ENCODE peak calls at places on chromosome 17, in nine cellular contexts. L is A549, E is sigmoid colon, S is upper lobe of left lung, M is breast epithelium, W is IMR-90, Y is heart left ventricle, F is adrenal gland, J is spleen. P is an unnamed sample. For H3K4me1, the result is how much of the 10 kb centered on the place peaks cover.

GRCh38 chr17:7203391-7203790 is 16.2 kb downstream of the DLG4 start:
- DNase-seq in F (no peak), W (no peak), M (no peak), E (no peak), Y (no peak), L (no peak), S (no peak), J (peak), P (no peak)

GRCh38 chr17:43740541-43740940 is 18.1 kb downstream of the SOST start:
- DNase-seq in W (peak), E (no peak), S (no peak), L (no peak), J (no peak), F (no peak), Y (no peak), M (no peak), P (no peak)

GRCh38 chr17:27602721-27603445 is 28.1 kb upstream of the LGALS9 start:
- DNase-seq in F (peak), W (peak), E (peak), L (peak), Y (peak), M (peak), J (peak), S (no peak), P (peak)

GRCh38 chr17:50636145-50636803 is 1.6 kb downstream of the ABCC3 start:
- DNase-seq in E (no peak), W (no peak), S (no peak), M (no peak), J (no peak), F (no peak), L (peak), Y (no peak), P (no peak)

GRCh38 chr17:31696184-31696602 is 162.9 kb downstream of the COPRS start:
- DNase-seq in S (no peak), L (no peak), Y (peak), J (no peak), W (peak), E (peak), F (peak), M (peak), P (peak)

GRCh38 chr17:63275968-63276349 is 170.1 kb downstream of the CYB561 start:
- DNase-seq in M (no peak), Y (no peak), L (no peak), E (no peak), J (no peak), F (no peak), S (no peak), W (no peak), P (no peak)

GRCh38 chr17:948284-948852 is 31.2 kb downstream of the NXN start:
- DNase-seq in E (peak), L (no peak), F (no peak), M (no peak), J (no peak), W (no peak), Y (no peak), S (peak), P (no peak)

GRCh38 chr17:8151641-8152111 is 528 bp downstream of the PER1 start:
- DNase-seq in L (no peak), Y (peak), S (peak), F (peak), W (peak), M (peak), E (peak), J (peak), P (peak)

GRCh38 chr17:20191066-20191465 is 181.9 kb downstream of the SPECC1 start:
- DNase-seq in Y (no peak), L (no peak), F (no peak), W (peak), J (no peak), S (no peak), E (no peak), M (no peak), P (no peak)

GRCh38 chr17:48816774-48817590 is at the start of gene TTLL6:
- DNase-seq in L (peak), Y (peak), M (peak), W (peak), J (peak), E (peak), S (peak), F (peak), P (peak)

GRCh38 chr17:54944796-54945195 is 23.7 kb downstream of the COX11 start:
- DNase-seq in F (no peak), J (no peak), E (no peak), S (no peak), W (peak), M (no peak), L (no peak), Y (no peak), P (no peak)

GRCh38 chr17:12070561-12070960 is 49.9 kb downstream of the MAP2K4 start:
- DNase-seq in F (no peak), E (no peak), W (peak), S (no peak), Y (no peak), J (no peak), M (no peak), L (no peak), P (no peak)

GRCh38 chr17:1294157-1294717 is 14.8 kb downstream of the TRARG1 start:
- DNase-seq in J (peak), S (no peak), F (no peak), W (no peak), Y (no peak), M (no peak), E (no peak), L (no peak), P (no peak)

GRCh38 chr17:8692916-8693315 is 51.7 kb downstream of the CCDC42 start:
- DNase-seq in E (no peak), Y (no peak), L (no peak), S (no peak), W (no peak), J (no peak), F (no peak), M (no peak), P (no peak)

GRCh38 chr17:78112508-78113471 is 15.8 kb downstream of the TMC6 start:
- DNase-seq in F (peak), L (peak), J (peak), W (peak), M (no peak), Y (peak), E (peak), S (peak), P (peak)

GRCh38 chr17:55726440-55726839 is 3.8 kb upstream of the TMEM100 start:
- DNase-seq in W (peak), J (no peak), S (no peak), Y (peak), F (peak), M (peak), L (peak), E (peak), P (peak)

GRCh38 chr17:56867948-56868376 is 34.0 kb downstream of the DGKE start:
- DNase-seq in J (no peak), S (no peak), Y (no peak), L (no peak), W (peak), F (no peak), M (no peak), E (no peak), P (no peak)

GRCh38 chr17:73315481-73315880 is 3.7 kb upstream of the CDC42EP4 start:
- DNase-seq in W (no peak), M (no peak), E (no peak), F (no peak), L (no peak), S (no peak), J (no peak), Y (no peak), P (no peak)

GRCh38 chr17:34252890-34253525 is 2.1 kb upstream of the CCL2 start:
- DNase-seq in L (no peak), J (no peak), W (no peak), F (no peak), Y (no peak), S (no peak), E (no peak), M (no peak), P (no peak)
- H3K4me1 ChIP-seq in L (half or more), J (under half), W (half or more), F (half or more), Y (half or more), S (half or more), E (half or more), M (under half), P (half or more)

DNA sequence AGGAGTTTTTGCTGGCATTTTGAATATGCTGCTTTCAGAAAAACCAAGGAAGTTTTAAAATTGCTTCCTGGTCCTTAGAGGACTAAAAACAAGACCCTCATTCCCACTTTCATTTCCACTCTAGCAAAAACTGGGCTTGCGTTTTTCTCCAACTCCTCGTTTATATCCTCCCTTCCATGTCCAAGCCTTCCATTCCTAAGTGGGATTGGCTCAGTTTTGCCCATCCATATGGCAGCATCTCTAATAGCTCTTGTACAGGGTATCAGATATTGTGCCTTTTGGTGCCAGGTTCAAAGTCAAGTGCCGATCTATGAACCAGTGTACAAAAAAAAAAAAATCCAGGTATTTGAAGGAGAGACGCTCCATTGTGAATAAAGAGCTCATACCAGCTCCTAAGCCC is 9.9 kb upstream of the TBKBP1 start:
- DNase-seq in L (no peak), F (no peak), M (no peak), S (no peak), Y (no peak), J (no peak), E (no peak), W (no peak), P (no peak)
- TF ChIP-seq POLR2A in L (no peak), F (no peak), M (no peak), S (no peak), Y (no peak), J (no peak), E (no peak), W (no peak), P (no peak)

GRCh38 chr17:80133626-80133970 is 13.3 kb downstream of the EIF4A3 start:
- DNase-seq in L (no peak), J (no peak), Y (no peak), F (no peak), M (no peak), W (no peak), S (no peak), E (no peak), P (no peak)
- TF ChIP-seq CTCF in L (no peak), J (no peak), Y (no peak), F (no peak), M (no peak), W (no peak), S (no peak), E (no peak), P (no peak)

GRCh38 chr17:46121165-46121764 is 72.0 kb downstream of the KANSL1 start:
- DNase-seq in E (no peak), M (no peak), L (no peak), S (no peak), J (no peak), F (no peak), Y (no peak), W (no peak), P (no peak)

GRCh38 chr17:46120078-46120477 is 73.2 kb downstream of the KANSL1 start:
- DNase-seq in Y (no peak), E (no peak), S (no peak), J (no peak), F (no peak), M (no peak), L (no peak), W (no peak), P (no peak)

GRCh38 chr17:46117117-46117516 is 76.1 kb downstream of the KANSL1 start:
- DNase-seq in Y (no peak), E (no peak), S (no peak), W (no peak), F (no peak), M (no peak), L (no peak), J (no peak), P (no peak)

GRCh38 chr17:46117850-46118696 is 75.2 kb downstream of the KANSL1 start:
- DNase-seq in F (no peak), L (no peak), J (no peak), M (no peak), S (no peak), Y (no peak), E (no peak), W (no peak), P (no peak)

DNA sequence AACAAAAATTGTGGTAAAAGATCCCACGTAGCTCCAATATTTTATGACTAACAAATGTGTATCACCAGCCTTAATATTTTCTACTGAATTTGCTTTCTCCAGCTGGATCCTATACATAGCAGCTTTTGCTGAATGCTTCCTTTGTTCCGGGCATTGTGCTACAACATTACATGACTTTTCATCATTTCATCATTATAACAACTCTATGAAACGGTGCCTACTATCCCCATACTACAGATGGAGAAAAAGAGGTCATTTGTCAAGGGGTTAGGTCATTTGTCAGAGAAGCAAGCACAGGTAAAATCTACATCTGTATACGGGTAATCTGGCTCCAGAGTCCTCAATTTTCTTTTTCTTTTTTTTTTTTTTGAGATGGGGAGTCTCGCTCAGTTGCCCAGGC is 74.3 kb downstream of the KANSL1 start:
- DNase-seq in F (no peak), M (no peak), S (no peak), W (no peak), J (no peak), E (no peak), L (no peak), Y (no peak), P (no peak)
- H3K4me1 ChIP-seq in F (half or more), M (under half), S (under half), W (under half), J (half or more), E (half or more), L (under half), Y (half or more), P (under half)

GRCh38 chr17:82287849-82288601 is 14.5 kb upstream of the CSNK1D start:
- DNase-seq in M (peak), J (no peak), L (peak), F (peak), Y (peak), W (peak), E (peak), S (no peak), P (no peak)
- TF ChIP-seq POLR2A in M (no peak), J (no peak), L (no peak), F (peak), Y (no peak), W (no peak), E (no peak), S (no peak), P (no peak)

P was measured in tibial nerve.